ENCODE peak calls at places on chromosomes 16 and 17, in eight cellular contexts. One of them, this sample, is unnamed.

GRCh38 chr16:1082266-1082951 is 9.9 kb downstream of the SSTR5 start:
- DNase-seq in mucosa of descending colon: no peak
- DNase-seq in body of pancreas: no peak
- DNase-seq in Caco-2: peak; percentile 63
- DNase-seq in tibial artery: no peak
- DNase-seq in endothelial cell: no peak
- DNase-seq in PC-9: no peak
- DNase-seq in heart right ventricle: no peak
- DNase-seq in this sample: no peak

GRCh38 chr17:33523577-33523981 is 230.5 kb upstream of the ASIC2 start:
- DNase-seq in mucosa of descending colon: no peak
- DNase-seq in body of pancreas: peak; percentile 6
- DNase-seq in Caco-2: no peak
- DNase-seq in tibial artery: peak; percentile 73
- DNase-seq in endothelial cell: no peak
- DNase-seq in PC-9: no peak
- DNase-seq in heart right ventricle: no peak
- DNase-seq in this sample: peak; percentile 56

GRCh38 chr16:17161034-17161433 is 309.7 kb downstream of the XYLT1 start:
- DNase-seq in mucosa of descending colon: no peak
- DNase-seq in body of pancreas: no peak
- DNase-seq in Caco-2: no peak
- DNase-seq in tibial artery: no peak
- DNase-seq in endothelial cell: no peak
- DNase-seq in PC-9: no peak
- DNase-seq in heart right ventricle: no peak
- DNase-seq in this sample: no peak

GRCh38 chr17:82314012-82314720 is 3.2 kb downstream of the CD7 start:
- DNase-seq in mucosa of descending colon: no peak
- DNase-seq in body of pancreas: no peak
- DNase-seq in Caco-2: no peak
- DNase-seq in tibial artery: no peak
- DNase-seq in endothelial cell: no peak
- DNase-seq in PC-9: no peak
- DNase-seq in heart right ventricle: no peak
- DNase-seq in this sample: no peak

GRCh38 chr16:3214904-3215600 is 19.9 kb downstream of the ZNF200 start:
- DNase-seq in mucosa of descending colon: no peak
- DNase-seq in body of pancreas: no peak
- DNase-seq in Caco-2: no peak
- DNase-seq in tibial artery: no peak
- DNase-seq in endothelial cell: no peak
- DNase-seq in PC-9: no peak
- DNase-seq in heart right ventricle: no peak
- DNase-seq in this sample: no peak

GRCh38 chr17:72890711-72891110 is 201.8 kb downstream of the SLC39A11 start:
- DNase-seq in mucosa of descending colon: no peak
- DNase-seq in body of pancreas: no peak
- DNase-seq in Caco-2: no peak
- DNase-seq in tibial artery: no peak
- DNase-seq in endothelial cell: no peak
- DNase-seq in PC-9: no peak
- DNase-seq in heart right ventricle: no peak
- DNase-seq in this sample: no peak

GRCh38 chr17:57369509-57369945 is 113.2 kb downstream of the MSI2 start:
- DNase-seq in mucosa of descending colon: no peak
- DNase-seq in body of pancreas: no peak
- DNase-seq in Caco-2: no peak
- DNase-seq in tibial artery: no peak
- DNase-seq in endothelial cell: no peak
- DNase-seq in PC-9: no peak
- DNase-seq in heart right ventricle: no peak
- DNase-seq in this sample: no peak

GRCh38 chr16:78184554-78185183 is 85.2 kb downstream of the WWOX start:
- DNase-seq in mucosa of descending colon: no peak
- DNase-seq in body of pancreas: no peak
- DNase-seq in Caco-2: no peak
- DNase-seq in tibial artery: no peak
- DNase-seq in endothelial cell: no peak
- DNase-seq in PC-9: no peak
- DNase-seq in heart right ventricle: no peak
- DNase-seq in this sample: no peak

GRCh38 chr16:27639588-27640276 is 89.8 kb downstream of the KATNIP start:
- DNase-seq in mucosa of descending colon: no peak
- DNase-seq in body of pancreas: no peak
- DNase-seq in Caco-2: no peak
- DNase-seq in tibial artery: no peak
- DNase-seq in endothelial cell: peak; percentile 45
- DNase-seq in PC-9: peak; percentile 23
- DNase-seq in heart right ventricle: no peak
- DNase-seq in this sample: peak; percentile 16

GRCh38 chr16:11570796-11571195 is 15.9 kb downstream of the LITAF start:
- DNase-seq in mucosa of descending colon: no peak
- DNase-seq in body of pancreas: no peak
- DNase-seq in Caco-2: no peak
- DNase-seq in tibial artery: no peak
- DNase-seq in endothelial cell: no peak
- DNase-seq in PC-9: no peak
- DNase-seq in heart right ventricle: no peak
- DNase-seq in this sample: no peak

GRCh38 chr16:23979426-23979825 is 143.6 kb downstream of the PRKCB start:
- DNase-seq in mucosa of descending colon: no peak
- DNase-seq in body of pancreas: no peak
- DNase-seq in Caco-2: no peak
- DNase-seq in tibial artery: no peak
- DNase-seq in endothelial cell: no peak
- DNase-seq in PC-9: no peak
- DNase-seq in heart right ventricle: no peak
- DNase-seq in this sample: no peak
- TF ChIP-seq CTCF in mucosa of descending colon: no peak
- TF ChIP-seq CTCF in body of pancreas: no peak
- TF ChIP-seq CTCF in Caco-2: no peak
- TF ChIP-seq CTCF in tibial artery: no peak
- TF ChIP-seq CTCF in endothelial cell: no peak
- TF ChIP-seq CTCF in PC-9: no peak
- TF ChIP-seq CTCF in heart right ventricle: no peak
- TF ChIP-seq CTCF in this sample: no peak

DNA sequence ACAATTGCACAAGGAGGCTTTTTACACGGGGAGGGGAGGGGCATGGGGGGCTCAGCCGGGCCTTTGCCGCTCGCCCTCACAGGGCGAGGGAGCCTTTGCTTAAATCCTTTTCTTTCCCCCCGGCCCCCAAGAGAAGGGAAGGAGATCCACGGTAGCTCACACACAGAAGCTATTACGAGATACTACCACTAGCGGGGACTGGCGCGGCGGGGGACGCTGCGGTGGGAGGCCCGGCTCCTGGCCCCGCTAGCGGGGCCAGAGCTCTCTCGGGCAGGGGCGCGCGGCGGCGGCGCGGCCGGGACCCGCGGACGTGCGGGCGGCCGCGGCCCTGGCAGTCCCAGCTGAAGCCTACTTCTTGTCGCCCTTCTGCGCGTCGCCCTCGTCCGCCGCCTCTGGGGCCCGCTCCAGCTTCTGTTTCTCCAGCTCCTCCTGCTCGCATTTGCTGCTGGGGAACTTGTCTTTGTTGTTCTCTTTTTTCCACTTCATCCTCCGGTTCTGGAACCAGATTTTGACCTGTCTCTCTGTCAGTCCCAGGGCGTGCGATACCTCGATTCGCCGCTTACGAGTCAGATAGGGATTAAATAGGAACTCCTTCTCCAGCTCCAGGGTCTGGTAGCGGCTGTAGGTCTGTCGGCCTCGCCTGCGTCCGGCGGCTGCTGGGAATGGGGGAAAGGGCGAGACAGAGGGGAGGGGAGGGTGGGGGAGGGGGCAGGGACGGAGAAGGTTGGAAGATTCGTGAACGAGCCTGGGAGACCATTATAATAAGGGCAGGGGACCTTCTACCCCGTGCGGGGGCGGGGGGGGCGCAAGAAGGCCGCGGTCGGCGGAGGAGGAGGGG is 2.0 kb downstream of the HOXB8 start:
- DNase-seq in mucosa of descending colon: peak; percentile 72
- DNase-seq in body of pancreas: peak; percentile 31
- DNase-seq in Caco-2: peak; percentile 79
- DNase-seq in tibial artery: no peak
- DNase-seq in endothelial cell: no peak
- DNase-seq in PC-9: no peak
- DNase-seq in heart right ventricle: no peak
- DNase-seq in this sample: no peak
- TF ChIP-seq CTCF in mucosa of descending colon: no peak
- TF ChIP-seq CTCF in body of pancreas: no peak
- TF ChIP-seq CTCF in Caco-2: peak; percentile 56
- TF ChIP-seq CTCF in tibial artery: peak; percentile 6
- TF ChIP-seq CTCF in endothelial cell: peak; percentile 27
- TF ChIP-seq CTCF in PC-9: peak; percentile 22
- TF ChIP-seq CTCF in heart right ventricle: peak; percentile 35
- TF ChIP-seq CTCF in this sample: no peak

GRCh38 chr16:65548470-65548869 is 426.6 kb upstream of the CDH11 start:
- DNase-seq in mucosa of descending colon: no peak
- DNase-seq in body of pancreas: no peak
- DNase-seq in Caco-2: no peak
- DNase-seq in tibial artery: no peak
- DNase-seq in endothelial cell: no peak
- DNase-seq in PC-9: no peak
- DNase-seq in heart right ventricle: no peak
- DNase-seq in this sample: no peak
- TF ChIP-seq CTCF in mucosa of descending colon: no peak
- TF ChIP-seq CTCF in body of pancreas: no peak
- TF ChIP-seq CTCF in Caco-2: no peak
- TF ChIP-seq CTCF in tibial artery: no peak
- TF ChIP-seq CTCF in endothelial cell: no peak
- TF ChIP-seq CTCF in PC-9: no peak
- TF ChIP-seq CTCF in heart right ventricle: no peak
- TF ChIP-seq CTCF in this sample: no peak

DNA sequence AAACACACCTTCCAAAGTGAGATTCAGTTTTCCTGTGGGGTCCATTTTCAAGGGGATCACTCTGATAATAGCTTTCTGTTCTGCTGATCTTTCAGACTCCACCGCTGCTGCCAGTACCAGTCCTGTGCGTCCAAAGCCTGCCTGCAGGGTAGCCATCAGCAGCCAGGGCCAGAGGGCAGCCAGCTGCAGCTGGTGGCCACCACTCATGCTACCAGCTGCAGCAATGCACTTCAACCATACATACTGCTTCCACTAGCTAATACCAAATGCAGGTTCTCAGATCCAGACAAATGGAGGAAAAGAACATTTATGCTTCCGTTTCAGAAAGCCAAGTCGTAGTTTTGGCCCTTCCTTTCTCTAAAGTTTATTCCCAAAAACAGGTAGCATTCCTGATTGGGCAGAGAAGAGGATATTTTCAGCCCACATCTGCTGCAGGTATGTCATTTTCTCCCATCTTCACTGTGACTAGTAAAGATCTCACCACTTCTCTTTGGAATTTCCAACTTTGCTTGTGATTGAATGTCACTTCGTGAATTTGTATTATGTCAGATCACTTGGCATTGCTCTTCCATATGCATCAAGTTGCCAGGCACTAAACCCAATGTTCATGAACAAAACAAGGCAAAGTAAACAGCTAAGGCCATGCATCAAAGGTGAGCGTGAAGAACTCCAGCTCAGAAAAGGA is 1.8 kb downstream of the RNF43 start:
- DNase-seq in mucosa of descending colon: peak; percentile 62
- DNase-seq in body of pancreas: peak; percentile 84
- DNase-seq in Caco-2: peak; percentile 72
- DNase-seq in tibial artery: no peak
- DNase-seq in endothelial cell: peak; percentile 22
- DNase-seq in PC-9: no peak
- DNase-seq in heart right ventricle: peak; percentile 16
- DNase-seq in this sample: no peak
- TF ChIP-seq CTCF in mucosa of descending colon: no peak
- TF ChIP-seq CTCF in body of pancreas: no peak
- TF ChIP-seq CTCF in Caco-2: peak; percentile 13
- TF ChIP-seq CTCF in tibial artery: no peak
- TF ChIP-seq CTCF in endothelial cell: no peak
- TF ChIP-seq CTCF in PC-9: no peak
- TF ChIP-seq CTCF in heart right ventricle: peak; percentile 11
- TF ChIP-seq CTCF in this sample: no peak

DNA sequence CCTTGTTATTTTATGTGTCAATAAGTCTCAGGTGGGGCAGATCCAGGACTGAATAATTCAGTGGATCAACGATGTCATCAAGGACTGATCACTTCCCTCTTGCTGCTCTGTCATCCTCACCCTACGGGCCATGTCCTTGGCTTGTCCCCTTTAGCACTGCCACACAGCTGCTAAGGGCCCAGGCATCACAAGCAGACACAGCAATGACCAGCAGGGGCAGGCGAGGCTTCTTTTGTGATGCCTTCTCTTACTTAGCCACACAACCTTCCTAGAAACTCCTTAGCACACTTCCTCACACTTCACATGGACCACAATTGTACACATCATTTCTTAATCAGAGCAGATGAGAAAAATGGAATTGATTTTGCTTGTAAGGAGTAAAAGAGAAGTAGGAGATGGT is 356.3 kb upstream of the SOX9 start:
- DNase-seq in mucosa of descending colon: peak; percentile 47
- DNase-seq in body of pancreas: peak; percentile 44
- DNase-seq in Caco-2: peak; percentile 46
- DNase-seq in tibial artery: no peak
- DNase-seq in endothelial cell: peak; percentile 45
- DNase-seq in PC-9: no peak
- DNase-seq in heart right ventricle: no peak
- DNase-seq in this sample: no peak
- TF ChIP-seq CTCF in mucosa of descending colon: no peak
- TF ChIP-seq CTCF in body of pancreas: no peak
- TF ChIP-seq CTCF in Caco-2: peak; percentile 65
- TF ChIP-seq CTCF in tibial artery: no peak
- TF ChIP-seq CTCF in endothelial cell: peak; percentile 37
- TF ChIP-seq CTCF in PC-9: peak; percentile 48
- TF ChIP-seq CTCF in heart right ventricle: peak; percentile 43
- TF ChIP-seq CTCF in this sample: no peak

GRCh38 chr16:85633438-85633743 is 20.3 kb downstream of the GSE1 start:
- DNase-seq in mucosa of descending colon: no peak
- DNase-seq in body of pancreas: no peak
- DNase-seq in Caco-2: no peak
- DNase-seq in tibial artery: no peak
- DNase-seq in endothelial cell: no peak
- DNase-seq in PC-9: no peak
- DNase-seq in heart right ventricle: no peak
- DNase-seq in this sample: no peak

GRCh38 chr16:85633888-85634287 is 20.8 kb downstream of the GSE1 start:
- DNase-seq in mucosa of descending colon: no peak
- DNase-seq in body of pancreas: no peak
- DNase-seq in Caco-2: no peak
- DNase-seq in tibial artery: no peak
- DNase-seq in endothelial cell: no peak
- DNase-seq in PC-9: no peak
- DNase-seq in heart right ventricle: no peak
- DNase-seq in this sample: no peak

GRCh38 chr16:85632709-85633437 is 19.8 kb downstream of the GSE1 start:
- DNase-seq in mucosa of descending colon: no peak
- DNase-seq in body of pancreas: no peak
- DNase-seq in Caco-2: no peak
- DNase-seq in tibial artery: no peak
- DNase-seq in endothelial cell: no peak
- DNase-seq in PC-9: no peak
- DNase-seq in heart right ventricle: no peak
- DNase-seq in this sample: no peak

GRCh38 chr16:85631230-85631629 is 18.1 kb downstream of the GSE1 start:
- DNase-seq in mucosa of descending colon: no peak
- DNase-seq in body of pancreas: no peak
- DNase-seq in Caco-2: no peak
- DNase-seq in tibial artery: no peak
- DNase-seq in endothelial cell: no peak
- DNase-seq in PC-9: no peak
- DNase-seq in heart right ventricle: no peak
- DNase-seq in this sample: no peak

GRCh38 chr16:85631802-85632393 is 18.8 kb downstream of the GSE1 start:
- DNase-seq in mucosa of descending colon: no peak
- DNase-seq in body of pancreas: no peak
- DNase-seq in Caco-2: no peak
- DNase-seq in tibial artery: no peak
- DNase-seq in endothelial cell: no peak
- DNase-seq in PC-9: no peak
- DNase-seq in heart right ventricle: no peak
- DNase-seq in this sample: no peak
- TF ChIP-seq CTCF in mucosa of descending colon: no peak
- TF ChIP-seq CTCF in body of pancreas: no peak
- TF ChIP-seq CTCF in Caco-2: peak; percentile 27
- TF ChIP-seq CTCF in tibial artery: no peak
- TF ChIP-seq CTCF in endothelial cell: no peak
- TF ChIP-seq CTCF in PC-9: no peak
- TF ChIP-seq CTCF in heart right ventricle: no peak
- TF ChIP-seq CTCF in this sample: no peak

This sample was measured in dorsolateral prefrontal cortex.